ENCODE peak calls at places on chromosomes 13 and 19, in eight cellular contexts. D, Z, M, P, B, J, E and H are unnamed samples.

GRCh38 chr19:41853344-41853743 is 6.7 kb upstream of the RPS19 start:
- DNase-seq in E (no peak), D (no peak), M (no peak), B (no peak), J (no peak), P (no peak), Z (no peak), H (no peak)

GRCh38 chr19:41746593-41747227 is 8.6 kb upstream of the CEACAM6 start:
- DNase-seq in J (peak; percentile 73), Z (peak; percentile 6), B (peak; percentile 10), M (peak; percentile 67), E (peak; percentile 37), D (peak; percentile 59), P (no peak), H (no peak)

GRCh38 chr19:7916137-7916907 is 1.7 kb downstream of the TGFBR3L start:
- DNase-seq in D (no peak), J (peak; percentile 42), Z (no peak), B (peak; percentile 23), M (peak; percentile 60), P (peak; percentile 23), E (peak; percentile 11), H (no peak)

GRCh38 chr19:14700711-14701110 is 10.9 kb downstream of the ZNF333 start:
- DNase-seq in M (no peak), D (no peak), B (no peak), J (no peak), E (no peak), Z (no peak), P (no peak), H (no peak)

GRCh38 chr13:98254541-98254940 is 77.5 kb upstream of the RNF113B start:
- DNase-seq in B (no peak), Z (no peak), M (no peak), D (no peak), P (peak; percentile 71), E (no peak), J (no peak), H (no peak)

GRCh38 chr13:83879431-83880171 is 2.7 kb downstream of the SLITRK1 start:
- DNase-seq in Z (peak; percentile 63), B (peak; percentile 24), P (no peak), J (no peak), E (no peak), M (no peak), D (no peak), H (no peak)

GRCh38 chr13:34076943-34077703 is 259.2 kb downstream of the RFC3 start:
- DNase-seq in M (no peak), J (no peak), P (peak; percentile 53), B (no peak), E (peak; percentile 47), Z (no peak), D (peak; percentile 23), H (no peak)

GRCh38 chr19:42303101-42303464 is 659 bp upstream of the PAFAH1B3 start:
- DNase-seq in P (no peak), B (peak; percentile 27), Z (no peak), J (no peak), D (no peak), M (no peak), E (no peak), H (no peak)

GRCh38 chr19:15244106-15244803 is 12.0 kb upstream of the EPHX3 start:
- DNase-seq in B (no peak), P (no peak), D (no peak), E (no peak), J (no peak), Z (no peak), M (no peak), H (no peak)

GRCh38 chr13:44969858-44970484 is 19.3 kb downstream of the NUFIP1 start:
- DNase-seq in B (peak; percentile 18), D (peak; percentile 23), J (no peak), E (peak; percentile 68), M (no peak), Z (peak; percentile 67), P (peak; percentile 72), H (no peak)

GRCh38 chr19:29552454-29553280 is 26.9 kb downstream of the VSTM2B start:
- DNase-seq in Z (no peak), M (no peak), D (no peak), J (peak; percentile 18), B (no peak), P (no peak), E (no peak), H (peak; percentile 25)

GRCh38 chr19:30605333-30605732 is 233.1 kb downstream of the ZNF536 start:
- DNase-seq in E (no peak), Z (no peak), M (no peak), J (no peak), D (no peak), P (no peak), B (no peak), H (no peak)

GRCh38 chr13:79933389-79933788 is 407.5 kb downstream of the SPRY2 start:
- DNase-seq in M (no peak), D (no peak), E (no peak), P (no peak), B (no peak), Z (no peak), J (no peak), H (no peak)

GRCh38 chr13:34435338-34435737 is 506.7 kb upstream of the NBEA start:
- DNase-seq in Z (no peak), D (no peak), M (no peak), E (peak; percentile 74), P (peak; percentile 74), B (peak; percentile 5), J (no peak), H (no peak)

GRCh38 chr19:44943801-44944249 is 1.8 kb downstream of the APOC4 start:
- DNase-seq in B (no peak), J (peak; percentile 31), E (no peak), M (no peak), Z (peak; percentile 51), D (no peak), P (no peak), H (no peak)

GRCh38 chr13:104737713-104738112 is 1671.5 kb upstream of the SLC10A2 start:
- DNase-seq in B (no peak), P (peak; percentile 50), D (no peak), J (no peak), E (peak; percentile 33), Z (no peak), M (no peak), H (no peak)

GRCh38 chr19:12956446-12957388 is at the start of gene GADD45GIP1:
- DNase-seq in D (peak; percentile 39), B (peak; percentile 85), Z (peak; percentile 74), E (peak; percentile 85), M (peak; percentile 78), J (peak; percentile 79), P (peak; percentile 70), H (peak; percentile 41)

GRCh38 chr13:37457594-37457993 is 141.0 kb downstream of the POSTN start:
- DNase-seq in E (no peak), Z (no peak), P (no peak), J (no peak), M (no peak), D (no peak), B (no peak), H (no peak)

GRCh38 chr19:49684983-49685553 is 4.3 kb upstream of the ADM5 start:
- DNase-seq in E (no peak), Z (no peak), B (no peak), D (no peak), J (no peak), M (no peak), P (no peak), H (no peak)

GRCh38 chr13:98514268-98514667 is 62.6 kb downstream of the STK24 start:
- DNase-seq in Z (no peak), D (no peak), P (no peak), M (no peak), J (no peak), B (no peak), E (no peak), H (no peak)

GRCh38 chr13:60418954-60419353 is 21.9 kb downstream of the TDRD3 start:
- DNase-seq in B (no peak), P (no peak), D (no peak), E (no peak), Z (no peak), J (no peak), M (no peak), H (no peak)

GRCh38 chr19:11375143-11375948 is 880 bp downstream of the SWSAP1 start:
- DNase-seq in J (peak; percentile 59), D (no peak), Z (no peak), P (no peak), M (peak; percentile 63), B (peak; percentile 58), E (no peak), H (no peak)

GRCh38 chr19:48543121-48543710 is 8.8 kb upstream of the SULT2B1 start:
- DNase-seq in Z (no peak), M (no peak), B (peak; percentile 46), D (no peak), E (peak; percentile 75), P (peak; percentile 24), J (peak; percentile 82), H (no peak)

GRCh38 chr19:44207126-44207803 is 5.1 kb upstream of the ZNF227 start:
- DNase-seq in D (no peak), P (peak; percentile 94), E (peak; percentile 98), J (peak; percentile 87), Z (peak; percentile 93), M (peak; percentile 90), B (peak; percentile 93), H (peak; percentile 66)

GRCh38 chr13:51861728-51862300 is at the start of gene CCDC70:
- DNase-seq in J (no peak), P (no peak), Z (no peak), B (no peak), D (no peak), E (no peak), M (no peak), H (no peak)

GRCh38 chr19:17475541-17476115 is 5.3 kb downstream of the SLC27A1 start:
- DNase-seq in Z (peak; percentile 94), M (no peak), P (peak; percentile 12), B (no peak), E (peak; percentile 98), J (peak; percentile 65), D (no peak), H (no peak)

GRCh38 chr19:17766543-17767131 is 15.4 kb downstream of the FCHO1 start:
- DNase-seq in P (peak; percentile 83), B (peak; percentile 92), D (no peak), M (peak; percentile 94), J (peak; percentile 89), E (peak; percentile 76), Z (peak; percentile 76), H (no peak)

GRCh38 chr19:11286312-11286974 is 9.5 kb upstream of the TSPAN16 start:
- DNase-seq in E (peak; percentile 27), J (no peak), M (no peak), B (no peak), Z (no peak), D (no peak), P (no peak), H (no peak)

GRCh38 chr13:113343692-113343968 is 20.3 kb downstream of the GRTP1 start:
- DNase-seq in Z (no peak), M (no peak), J (no peak), P (no peak), E (no peak), D (no peak), B (no peak), H (no peak)

GRCh38 chr19:3722443-3723109 is 14.4 kb downstream of the TJP3 start:
- DNase-seq in Z (no peak), J (peak; percentile 93), D (peak; percentile 60), M (peak; percentile 85), E (no peak), B (peak; percentile 94), P (no peak), H (no peak)

GRCh38 chr13:105346141-105346766 is 1189.2 kb downstream of the EFNB2 start:
- DNase-seq in J (no peak), B (no peak), M (no peak), P (peak; percentile 90), D (no peak), Z (no peak), E (peak; percentile 52), H (no peak)

GRCh38 chr13:48838193-48839000 is 137.3 kb upstream of the FNDC3A start:
- DNase-seq in B (no peak), M (no peak), Z (no peak), E (no peak), J (no peak), D (no peak), P (peak; percentile 80), H (no peak)

GRCh38 chr13:36913463-36913862 is 6.6 kb downstream of the SMAD9 start:
- DNase-seq in M (no peak), J (no peak), B (no peak), D (peak; percentile 38), Z (no peak), P (no peak), E (no peak), H (no peak)

GRCh38 chr19:57888494-57889231 is at the start of gene ZNF814:
- DNase-seq in E (peak; percentile 80), Z (peak; percentile 89), J (peak; percentile 63), P (peak; percentile 92), M (peak; percentile 94), D (peak; percentile 0), B (peak; percentile 98), H (peak; percentile 55)